ENCODE peak calls at places on chromosome 1, in six cellular contexts. P is NCI-H345, H is Kasumi-1, K is HTR-8/SVneo, E is nephron progenitor cell, J is fibroblast of lung. X is an unnamed sample.

GRCh38 chr1:201594575-201595245 is 55.8 kb downstream of the NAV1 start:
- DNase-seq in P (no peak), H (peak), K (peak), E (peak), J (no peak), X (peak)

GRCh38 chr1:203681739-203682138 is 55.1 kb downstream of the ATP2B4 start:
- DNase-seq in P (no peak), H (no peak), K (no peak), E (no peak), J (no peak), X (no peak)

GRCh38 chr1:203475012-203475981 is at the start of gene PRELP:
- DNase-seq in P (peak), H (no peak), K (peak), E (no peak), J (peak), X (no peak)

GRCh38 chr1:157399343-157399983 is 152.9 kb downstream of the FCRL5 start:
- DNase-seq in P (no peak), H (no peak), K (no peak), E (no peak), J (no peak), X (no peak)

GRCh38 chr1:221335161-221336101 is 406.5 kb downstream of the DUSP10 start:
- DNase-seq in P (peak), H (no peak), K (peak), E (peak), J (peak), X (peak)

GRCh38 chr1:173275496-173275895 is 68.4 kb upstream of the TNFSF4 start:
- DNase-seq in P (no peak), H (no peak), K (no peak), E (no peak), J (no peak), X (no peak)

GRCh38 chr1:67557731-67558448 is 127.1 kb upstream of the GADD45A start:
- DNase-seq in P (no peak), H (peak), K (no peak), E (no peak), J (no peak), X (no peak)

GRCh38 chr1:191615422-191615821 is 542.8 kb upstream of the RGS18 start:
- DNase-seq in P (no peak), H (no peak), K (no peak), E (no peak), J (no peak), X (no peak)

X was measured in mesenchymal stem cell.